ENCODE peak calls at places on chromosomes 12 and 14, in ten cellular contexts. D is thoracic aorta, Y is GM23338, L is lung, F is T-helper 9 cell, U is Daoy, C is amniotic stem cell, M is right lobe of liver, R is NCI-H82, V is hypothalamus. X is an unnamed sample.

GRCh38 chr14:68124885-68125731 is 305.5 kb downstream of the RAD51B start:
- DNase-seq in R (no peak), Y (no peak), D (no peak), C (no peak), F (no peak), L (no peak), V (no peak), U (peak), M (no peak), X (no peak)

GRCh38 chr12:74537126-74537706 is 419 bp upstream of the ATXN7L3B start:
- DNase-seq in R (peak), C (peak), F (no peak), U (peak), Y (peak), M (no peak), D (no peak), V (no peak), L (no peak), X (no peak)

GRCh38 chr12:114916124-114916523 is 232.1 kb upstream of the TBX3 start:
- DNase-seq in V (no peak), M (no peak), C (no peak), F (no peak), D (no peak), R (no peak), U (peak), Y (no peak), L (no peak), X (no peak)

GRCh38 chr14:74610866-74611671 is 968 bp downstream of the LTBP2 start:
- DNase-seq in C (peak), U (no peak), Y (peak), D (no peak), R (peak), M (no peak), L (no peak), F (no peak), V (no peak), X (no peak)

GRCh38 chr12:65685514-65685913 is 138.8 kb upstream of the HMGA2 start:
- DNase-seq in D (no peak), F (no peak), Y (peak), L (no peak), M (no peak), R (peak), V (no peak), C (no peak), U (peak), X (no peak)

GRCh38 chr14:105487449-105487985 is 831 bp downstream of the CRIP1 start:
- DNase-seq in C (no peak), L (no peak), M (no peak), U (no peak), V (no peak), R (no peak), F (peak), D (no peak), Y (no peak), X (peak)

GRCh38 chr12:111624540-111624939 is 25.4 kb upstream of the ATXN2 start:
- DNase-seq in V (no peak), U (peak), R (no peak), M (no peak), F (no peak), L (no peak), D (no peak), Y (no peak), C (no peak), X (no peak)

GRCh38 chr14:104319489-104320241 is 181.3 kb downstream of the KIF26A start:
- DNase-seq in R (no peak), Y (no peak), M (peak), V (no peak), D (no peak), U (no peak), F (no peak), L (no peak), C (no peak), X (peak)

GRCh38 chr12:62158416-62159360 is 101.5 kb upstream of the USP15 start:
- DNase-seq in D (no peak), F (no peak), R (no peak), V (no peak), Y (no peak), L (no peak), U (no peak), M (no peak), C (no peak), X (no peak)

GRCh38 chr12:116320839-116321238 is 43.3 kb upstream of the MED13L start:
- DNase-seq in Y (no peak), M (no peak), L (no peak), C (no peak), V (no peak), F (no peak), R (no peak), D (no peak), U (no peak), X (no peak)

GRCh38 chr14:72315720-72316119 is 383.5 kb downstream of the RGS6 start:
- DNase-seq in Y (no peak), C (no peak), M (no peak), D (no peak), R (no peak), L (no peak), V (no peak), F (no peak), U (peak), X (no peak)

GRCh38 chr14:95222151-95222631 is 64.9 kb upstream of the DICER1 start:
- DNase-seq in M (no peak), L (no peak), D (no peak), U (no peak), R (no peak), C (no peak), V (no peak), Y (peak), F (no peak), X (no peak)

GRCh38 chr14:101331141-101331525 is 230.2 kb upstream of the DIO3 start:
- DNase-seq in L (no peak), F (no peak), V (no peak), M (no peak), U (no peak), Y (no peak), R (no peak), D (no peak), C (no peak), X (no peak)

GRCh38 chr14:54867011-54867410 is 35.6 kb downstream of the GCH1 start:
- DNase-seq in R (peak), M (no peak), Y (no peak), D (no peak), C (no peak), F (no peak), U (no peak), L (no peak), V (no peak), X (no peak)

GRCh38 chr14:105135700-105136395 is 32.7 kb downstream of the JAG2 start:
- DNase-seq in Y (no peak), D (no peak), U (no peak), C (no peak), L (no peak), V (no peak), M (peak), F (no peak), R (no peak), X (peak)

GRCh38 chr14:96682401-96682800 is 114.8 kb upstream of the VRK1 start:
- DNase-seq in U (no peak), L (no peak), R (no peak), V (no peak), D (no peak), M (no peak), F (no peak), Y (no peak), C (no peak), X (no peak)

GRCh38 chr14:100417466-100417865 is 94.3 kb downstream of the SLC25A47 start:
- DNase-seq in C (peak), Y (peak), D (no peak), L (no peak), F (no peak), M (no peak), R (peak), U (peak), V (peak), X (peak)

GRCh38 chr12:56487448-56488040 is 417 bp downstream of the GLS2 start:
- DNase-seq in Y (peak), F (no peak), D (no peak), C (no peak), R (peak), M (peak), U (peak), L (no peak), V (no peak), X (peak)

X was measured in mucosa of descending colon.